ENCODE peak calls at places on chromosomes 16 and 17, in nine cellular contexts. S is GM12864; Z is naive B cell; C is type B pancreatic cell; I is HTR-8/SVneo; W is cardiac muscle cell; P is activated CD4-positive, alpha-beta T cell treated with anti-CD3 and anti-CD28 coated beads for 36 hours; H is stimulated activated CD8-positive, alpha-beta memory T cell treated with anti-CD3 and anti-CD28 coated beads, Interleukin-12 subunit alpha, Interleukin-12 subunit beta, amount 100 ng/mL, for 4 hours; V is SK-N-DZ. U is an unnamed sample.

GRCh38 chr17:298791-299450 is 53.7 kb downstream of the RPH3AL start:
- DNase-seq in S (no peak), Z (no peak), C (no peak), I (no peak), W (peak), P (no peak), H (no peak), V (no peak), U (no peak)

GRCh38 chr17:83119987-83120864 is 40.8 kb downstream of the METRNL start:
- DNase-seq in S (peak), Z (peak), C (no peak), I (no peak), W (no peak), P (peak), H (no peak), V (no peak), U (peak)

GRCh38 chr17:39225974-39226683 is 384 bp upstream of the STAC2 start:
- DNase-seq in S (no peak), Z (no peak), C (peak), I (peak), W (peak), P (peak), H (peak), V (peak), U (no peak)

GRCh38 chr16:65421596-65421995 is 299.7 kb upstream of the CDH11 start:
- DNase-seq in S (no peak), Z (no peak), C (no peak), I (no peak), W (no peak), P (no peak), H (no peak), V (no peak), U (no peak)

GRCh38 chr17:75853410-75853809 is 1.7 kb downstream of the WBP2 start:
- DNase-seq in S (no peak), Z (no peak), C (no peak), I (no peak), W (no peak), P (no peak), H (no peak), V (no peak), U (no peak)

GRCh38 chr17:6473128-6473767 is 29.0 kb downstream of the PIMREG start:
- DNase-seq in S (no peak), Z (peak), C (peak), I (peak), W (peak), P (peak), H (peak), V (peak), U (peak)

GRCh38 chr17:57107498-57108101 is 22.6 kb downstream of the AKAP1 start:
- DNase-seq in S (no peak), Z (no peak), C (no peak), I (no peak), W (no peak), P (no peak), H (no peak), V (no peak), U (no peak)

GRCh38 chr17:43665387-43666101 is 3.8 kb upstream of the MEOX1 start:
- DNase-seq in S (no peak), Z (no peak), C (no peak), I (no peak), W (no peak), P (no peak), H (no peak), V (no peak), U (no peak)

GRCh38 chr17:75241996-75242460 is 19.4 kb downstream of the GGA3 start:
- DNase-seq in S (no peak), Z (no peak), C (no peak), I (no peak), W (no peak), P (peak), H (no peak), V (no peak), U (no peak)

GRCh38 chr17:33371377-33371776 is 78.3 kb upstream of the ASIC2 start:
- DNase-seq in S (no peak), Z (no peak), C (no peak), I (no peak), W (no peak), P (no peak), H (no peak), V (no peak), U (no peak)

GRCh38 chr16:3646348-3646920 is 8.1 kb upstream of the DNASE1 start:
- DNase-seq in S (no peak), Z (no peak), C (peak), I (no peak), W (no peak), P (no peak), H (no peak), V (no peak), U (no peak)

GRCh38 chr16:23254338-23254737 is 47.8 kb upstream of the SCNN1B start:
- DNase-seq in S (no peak), Z (no peak), C (no peak), I (peak), W (no peak), P (peak), H (no peak), V (no peak), U (no peak)

GRCh38 chr16:75130150-75130771 is 13.7 kb upstream of the LDHD start:
- DNase-seq in S (no peak), Z (no peak), C (no peak), I (no peak), W (no peak), P (no peak), H (no peak), V (peak), U (no peak)

GRCh38 chr16:53837421-53837820 is 133.5 kb downstream of the FTO start:
- DNase-seq in S (no peak), Z (no peak), C (no peak), I (no peak), W (peak), P (no peak), H (no peak), V (no peak), U (no peak)

GRCh38 chr16:4372315-4372577 is 598 bp downstream of the VASN start:
- DNase-seq in S (no peak), Z (no peak), C (no peak), I (no peak), W (no peak), P (no peak), H (no peak), V (no peak), U (no peak)

GRCh38 chr17:78779848-78780247 is 2.2 kb downstream of the CYTH1 start:
- DNase-seq in S (peak), Z (peak), C (no peak), I (no peak), W (no peak), P (peak), H (no peak), V (no peak), U (peak)

GRCh38 chr17:80761421-80761871 is 216.8 kb downstream of the RPTOR start:
- DNase-seq in S (no peak), Z (no peak), C (peak), I (peak), W (peak), P (peak), H (peak), V (no peak), U (no peak)

GRCh38 chr17:82241926-82242697 is 13.3 kb downstream of the SLC16A3 start:
- DNase-seq in S (no peak), Z (no peak), C (no peak), I (no peak), W (peak), P (peak), H (no peak), V (no peak), U (no peak)

GRCh38 chr16:4506450-4506849 is 30.3 kb downstream of the HMOX2 start:
- DNase-seq in S (peak), Z (peak), C (no peak), I (peak), W (peak), P (peak), H (peak), V (peak), U (peak)

GRCh38 chr17:9986754-9987382 is 81.8 kb upstream of the RCVRN start:
- DNase-seq in S (no peak), Z (no peak), C (no peak), I (no peak), W (no peak), P (no peak), H (no peak), V (no peak), U (no peak)

GRCh38 chr16:5526826-5527225 is 429.2 kb upstream of the EEF2KMT start:
- DNase-seq in S (no peak), Z (no peak), C (no peak), I (no peak), W (no peak), P (no peak), H (no peak), V (no peak), U (no peak)

GRCh38 chr17:41814195-41814594 is 1.4 kb downstream of the FKBP10 start:
- DNase-seq in S (no peak), Z (no peak), C (no peak), I (no peak), W (peak), P (no peak), H (no peak), V (no peak), U (no peak)

GRCh38 chr16:47920709-47921108 is 235.1 kb downstream of the ABCC12 start:
- DNase-seq in S (no peak), Z (no peak), C (no peak), I (no peak), W (no peak), P (no peak), H (no peak), V (no peak), U (no peak)

GRCh38 chr16:67551972-67552371 is 10.4 kb upstream of the CTCF start:
- DNase-seq in S (no peak), Z (no peak), C (no peak), I (no peak), W (no peak), P (no peak), H (no peak), V (no peak), U (no peak)

GRCh38 chr17:1147664-1148063 is 32.1 kb downstream of the ABR start:
- DNase-seq in S (no peak), Z (no peak), C (no peak), I (peak), W (peak), P (no peak), H (no peak), V (peak), U (no peak)

GRCh38 chr17:48055531-48056245 is 7.5 kb downstream of the NFE2L1 start:
- DNase-seq in S (peak), Z (no peak), C (no peak), I (no peak), W (peak), P (peak), H (no peak), V (no peak), U (no peak)

GRCh38 chr16:29825145-29826044 is 5.1 kb downstream of the MVP start:
- DNase-seq in S (no peak), Z (no peak), C (no peak), I (no peak), W (peak), P (peak), H (no peak), V (no peak), U (no peak)

GRCh38 chr16:3945751-3946603 is 65.5 kb upstream of the CREBBP start:
- DNase-seq in S (no peak), Z (no peak), C (no peak), I (peak), W (peak), P (no peak), H (no peak), V (no peak), U (no peak)

GRCh38 chr16:29321000-29321393 is 85.5 kb downstream of the NPIPB11 start:
- DNase-seq in S (no peak), Z (no peak), C (no peak), I (no peak), W (no peak), P (no peak), H (no peak), V (no peak), U (no peak)

GRCh38 chr16:68760671-68761275 is 23.7 kb downstream of the CDH1 start:
- DNase-seq in S (peak), Z (no peak), C (no peak), I (peak), W (peak), P (peak), H (no peak), V (no peak), U (no peak)

GRCh38 chr17:28370035-28370743 is at the start of gene VTN:
- DNase-seq in S (no peak), Z (no peak), C (no peak), I (no peak), W (peak), P (no peak), H (no peak), V (peak), U (peak)

GRCh38 chr17:36135465-36135864 is 31.8 kb downstream of the CCL4 start:
- DNase-seq in S (no peak), Z (no peak), C (no peak), I (no peak), W (no peak), P (no peak), H (no peak), V (no peak), U (no peak)

GRCh38 chr16:75288596-75289120 is 37.2 kb upstream of the BCAR1 start:
- DNase-seq in S (no peak), Z (no peak), C (no peak), I (no peak), W (no peak), P (peak), H (peak), V (no peak), U (no peak)

GRCh38 chr17:40418428-40418706 is 671 bp upstream of the TOP2A start:
- DNase-seq in S (no peak), Z (no peak), C (peak), I (no peak), W (no peak), P (peak), H (no peak), V (no peak), U (no peak)

GRCh38 chr16:81035398-81035974 is at the start of gene ATMIN:
- DNase-seq in S (peak), Z (peak), C (peak), I (peak), W (peak), P (peak), H (peak), V (peak), U (peak)

GRCh38 chr16:65667013-65667578 is 545.2 kb upstream of the CDH11 start:
- DNase-seq in S (no peak), Z (no peak), C (no peak), I (no peak), W (peak), P (no peak), H (no peak), V (peak), U (no peak)

GRCh38 chr17:19897108-19897854 is 29.5 kb upstream of the ULK2 start:
- DNase-seq in S (no peak), Z (no peak), C (no peak), I (no peak), W (peak), P (no peak), H (no peak), V (no peak), U (no peak)

GRCh38 chr17:77482375-77483127 is 341.8 kb downstream of the SEC14L1 start:
- DNase-seq in S (no peak), Z (no peak), C (no peak), I (no peak), W (no peak), P (no peak), H (no peak), V (no peak), U (no peak)

U was measured in AML-193.